ENCODE peak calls at places on chromosome 19, in five cellular contexts. O, F, A, B and K are unnamed samples.

GRCh38 chr19:19499272-19499995 is 15.9 kb downstream of the TSSK6 start:
- DNase-seq in F (no peak), A (no peak), O (no peak), B (no peak), K (no peak)

GRCh38 chr19:23762884-23763711 is 4.4 kb upstream of the ZNF681 start:
- DNase-seq in B (peak; percentile 32), A (peak; percentile 88), O (peak; percentile 90), F (no peak), K (peak; percentile 93)

GRCh38 chr19:12365094-12365371 is 450 bp downstream of the ZNF442 start:
- DNase-seq in A (peak; percentile 34), F (no peak), B (no peak), O (peak; percentile 30), K (no peak)

GRCh38 chr19:18713550-18714117 is 30.2 kb downstream of the CRTC1 start:
- DNase-seq in A (no peak), F (peak; percentile 73), O (no peak), B (no peak), K (no peak)

GRCh38 chr19:51460164-51460992 is 2.1 kb upstream of the SIGLEC8 start:
- DNase-seq in B (no peak), A (peak; percentile 68), O (peak; percentile 20), F (peak; percentile 21), K (peak; percentile 40)

GRCh38 chr19:49710372-49710951 is 19.5 kb downstream of the CPT1C start:
- DNase-seq in B (no peak), O (no peak), A (peak; percentile 47), F (no peak), K (no peak)

GRCh38 chr19:55490478-55491436 is 2.5 kb downstream of the SSC5D start:
- DNase-seq in F (no peak), O (no peak), A (no peak), B (no peak), K (no peak)

GRCh38 chr19:16260160-16260793 is 62.6 kb downstream of the AP1M1 start:
- DNase-seq in B (no peak), O (no peak), A (no peak), F (no peak), K (no peak)

GRCh38 chr19:48628486-48629296 is 8.5 kb downstream of the DBP start:
- DNase-seq in B (no peak), F (no peak), O (no peak), A (no peak), K (peak; percentile 62)

GRCh38 chr19:33960566-33960965 is 163.9 kb downstream of the KCTD15 start:
- DNase-seq in B (no peak), O (no peak), A (no peak), F (no peak), K (no peak)

GRCh38 chr19:558770-559439 is 13.5 kb upstream of the BSG start:
- DNase-seq in O (peak; percentile 40), B (no peak), F (peak; percentile 23), A (no peak), K (no peak)

GRCh38 chr19:34305221-34306058 is 51.1 kb downstream of the GARRE1 start:
- DNase-seq in F (no peak), A (no peak), O (no peak), B (no peak), K (no peak)

GRCh38 chr19:2983351-2984195 is 6.2 kb downstream of the TLE6 start:
- DNase-seq in F (no peak), O (no peak), A (no peak), B (no peak), K (peak; percentile 87)

GRCh38 chr19:32691952-32692726 is 518 bp downstream of the NUDT19 start:
- DNase-seq in O (peak; percentile 70), B (no peak), A (peak; percentile 58), F (no peak), K (peak; percentile 74)

GRCh38 chr19:13053761-13054604 is 48.7 kb downstream of the LYL1 start:
- DNase-seq in B (no peak), F (peak; percentile 97), A (no peak), O (peak; percentile 89), K (peak; percentile 92)

GRCh38 chr19:16200038-16200775 is 2.5 kb downstream of the AP1M1 start:
- DNase-seq in A (no peak), O (no peak), F (peak; percentile 95), B (no peak), K (peak; percentile 82)

GRCh38 chr19:31340059-31341025 is 8.9 kb downstream of the TSHZ3 start:
- DNase-seq in F (no peak), O (no peak), B (no peak), A (no peak), K (no peak)

GRCh38 chr19:14085309-14085995 is at the start of gene C19orf67:
- DNase-seq in F (no peak), B (no peak), O (no peak), A (peak; percentile 63), K (no peak)

GRCh38 chr19:41699231-41699967 is 9.0 kb upstream of the CEACAM5 start:
- DNase-seq in F (no peak), O (peak; percentile 21), A (no peak), B (no peak), K (no peak)

GRCh38 chr19:39542198-39542597 is 2.2 kb upstream of the EID2 start:
- DNase-seq in A (no peak), B (no peak), F (no peak), O (no peak), K (no peak)

GRCh38 chr19:3981373-3981735 is 3.9 kb downstream of the EEF2 start:
- DNase-seq in A (no peak), B (no peak), F (no peak), O (no peak), K (no peak)

GRCh38 chr19:56837492-56837891 is 3.0 kb downstream of the PEG3 start:
- DNase-seq in F (peak; percentile 28), O (peak; percentile 31), A (no peak), B (no peak), K (peak; percentile 77)

GRCh38 chr19:50861496-50862286 is 7.0 kb downstream of the KLK3 start:
- DNase-seq in O (no peak), B (no peak), F (no peak), A (no peak), K (peak; percentile 11)

GRCh38 chr19:9729162-9729561 is 39.4 kb downstream of the ZNF846 start:
- DNase-seq in A (no peak), B (no peak), O (no peak), F (no peak), K (no peak)

GRCh38 chr19:9721861-9722260 is 46.7 kb downstream of the ZNF846 start:
- DNase-seq in O (no peak), A (no peak), F (no peak), B (peak; percentile 1), K (no peak)

GRCh38 chr19:9720541-9720940 is 45.6 kb upstream of the ZNF562 start:
- DNase-seq in F (no peak), A (no peak), O (no peak), B (no peak), K (no peak)

GRCh38 chr19:9727644-9728043 is 40.9 kb downstream of the ZNF846 start:
- DNase-seq in B (no peak), A (peak; percentile 27), O (no peak), F (no peak), K (no peak)

DNA sequence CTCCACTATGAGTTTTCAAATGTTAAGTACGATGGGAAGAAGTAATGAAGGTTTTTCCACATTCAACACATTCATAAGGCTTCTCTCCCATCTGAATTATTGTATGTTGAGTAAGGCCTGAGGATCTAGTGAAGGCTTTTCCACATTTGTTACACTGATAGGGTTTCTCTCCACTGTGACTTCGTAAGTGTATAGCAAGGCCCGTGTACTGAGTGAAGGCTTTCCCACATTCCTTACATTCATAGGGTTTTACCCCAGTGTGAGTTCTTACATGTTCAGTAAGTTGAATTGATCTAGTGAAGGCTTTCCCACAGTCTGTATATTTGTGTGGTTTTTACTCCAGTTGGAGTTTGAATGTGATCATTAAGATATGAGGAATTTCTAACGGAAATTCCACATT is 44.4 kb downstream of the ZNF846 start:
- DNase-seq in O (no peak), A (no peak), F (no peak), B (no peak), K (no peak)
- H3K27me3 ChIP-seq in O (no peaks in the 10 kb centered on the region), A (no peaks in the 10 kb centered on the region), F (peaks cover 19% of the 10 kb centered on the region), B (no peaks in the 10 kb centered on the region), K (no peaks in the 10 kb centered on the region)

DNA sequence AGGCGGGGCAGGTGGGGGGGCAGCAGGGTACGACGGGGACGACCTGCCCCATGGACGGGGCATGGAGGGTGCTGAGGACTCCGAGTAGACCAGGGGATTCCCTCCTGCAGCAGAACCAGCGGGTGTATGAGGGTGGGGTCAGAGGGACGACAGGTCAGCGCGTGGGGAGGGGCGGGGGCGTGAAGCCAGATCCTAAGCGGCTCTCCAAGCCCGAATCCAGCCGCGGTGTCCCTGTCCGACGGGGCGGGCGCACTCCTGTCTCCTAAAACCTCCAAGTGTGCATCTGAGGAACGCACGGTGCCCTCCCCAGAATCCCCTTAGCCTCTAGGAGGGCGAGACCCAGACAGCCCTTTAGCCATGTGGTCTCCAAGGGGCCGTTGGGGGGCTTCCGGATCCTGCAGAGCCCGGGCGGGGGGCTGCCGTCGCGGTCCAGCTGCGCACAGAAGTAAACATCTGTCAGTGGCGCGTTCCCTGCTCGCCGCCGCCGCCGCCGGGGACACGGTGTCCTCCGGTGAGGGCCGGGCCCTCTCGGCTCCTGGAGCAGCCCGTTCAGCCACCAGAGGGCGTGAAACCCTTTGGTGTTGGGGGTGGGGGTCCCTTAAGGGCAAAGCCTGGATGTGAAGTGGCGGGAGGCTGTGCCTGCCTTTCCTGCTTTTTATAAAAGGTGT is 732 bp downstream of the NRTN start:
- DNase-seq in F (peak; percentile 65), A (peak; percentile 86), O (peak; percentile 88), B (no peak), K (no peak)
- TF ChIP-seq EP300 in F (no peak), A (no peak), O (peak; percentile 58), B (no peak), K (no peak)

GRCh38 chr19:1646931-1647663 is 5.3 kb downstream of the TCF3 start:
- DNase-seq in A (no peak), F (no peak), B (no peak), O (no peak), K (peak; percentile 62)

GRCh38 chr19:1647664-1648155 is 4.7 kb downstream of the TCF3 start:
- DNase-seq in B (no peak), A (no peak), O (no peak), F (no peak), K (no peak)

GRCh38 chr19:1649706-1650626 is 2.4 kb downstream of the TCF3 start:
- DNase-seq in A (no peak), O (no peak), B (no peak), F (no peak), K (no peak)

GRCh38 chr19:1648926-1649541 is 3.4 kb downstream of the TCF3 start:
- DNase-seq in A (no peak), O (no peak), F (no peak), B (no peak), K (no peak)

GRCh38 chr19:1648156-1648925 is 4.1 kb downstream of the TCF3 start:
- DNase-seq in A (no peak), O (no peak), B (peak; percentile 84), F (no peak), K (no peak)
- H3K27me3 ChIP-seq in A (no peaks in the 10 kb centered on the region), O (no peaks in the 10 kb centered on the region), B (no peaks in the 10 kb centered on the region), F (no peaks in the 10 kb centered on the region), K (no peaks in the 10 kb centered on the region)

GRCh38 chr19:7533925-7534480 is 1.5 kb upstream of the PNPLA6 start:
- DNase-seq in A (peak; percentile 92), O (peak; percentile 88), F (peak; percentile 67), B (peak; percentile 37), K (peak; percentile 92)

GRCh38 chr19:7534531-7534980 is 961 bp upstream of the PNPLA6 start:
- DNase-seq in O (peak; percentile 40), A (peak; percentile 64), F (peak; percentile 70), B (no peak), K (no peak)

GRCh38 chr19:7535993-7536685 is 622 bp downstream of the PNPLA6 start:
- DNase-seq in A (peak; percentile 30), O (no peak), F (no peak), B (no peak), K (no peak)

GRCh38 chr19:7533281-7533819 is 2.2 kb upstream of the PNPLA6 start:
- DNase-seq in B (no peak), O (peak; percentile 61), F (no peak), A (no peak), K (no peak)

GRCh38 chr19:7535035-7535992 is at the start of gene PNPLA6:
- DNase-seq in A (peak; percentile 95), O (peak; percentile 97), F (peak; percentile 76), B (peak; percentile 67), K (peak; percentile 97)
- TF ChIP-seq EP300 in A (peak; percentile 11), O (no peak), F (no peak), B (no peak), K (no peak)